ENCODE peak calls at places on chromosomes 16 and 17, in seven cellular contexts. U is HCT116; P is HEK293T; Y is NCI-H1092 treated with DMSO at 0.1 percent for 48 hours; B is activated T-cell treated with anti-CD3 and anti-CD28 coated beads, Interleukin-2, amount 50 U/mL, for 48 hours; N is choroid plexus epithelial cell; R is ELR. L is an unnamed sample.

GRCh38 chr16:85947511-85948509 is 48.8 kb downstream of the IRF8 start:
- DNase-seq in Y (no peak), R (no peak), N (no peak), U (no peak), B (peak; percentile 69), P (no peak), L (no peak)

GRCh38 chr16:88293097-88293496 is 89.7 kb upstream of the ZNF469 start:
- DNase-seq in N (no peak), U (no peak), P (no peak), R (no peak), B (no peak), Y (no peak), L (no peak)

GRCh38 chr17:81243333-81243664 is 4.2 kb downstream of the NDUFAF8 start:
- DNase-seq in Y (no peak), U (no peak), N (no peak), P (no peak), B (no peak), R (no peak), L (no peak)

GRCh38 chr16:67415872-67416793 is at the start of gene ZDHHC1:
- DNase-seq in Y (peak; percentile 42), B (peak; percentile 70), P (peak; percentile 86), N (peak; percentile 67), U (no peak), R (peak; percentile 76), L (peak; percentile 74)

GRCh38 chr17:40035162-40035559 is 19.0 kb downstream of the MED24 start:
- DNase-seq in U (no peak), B (no peak), N (peak; percentile 77), R (peak; percentile 62), Y (no peak), P (peak; percentile 76), L (peak; percentile 71)

GRCh38 chr16:1929105-1929504 is 10.9 kb upstream of the HS3ST6 start:
- DNase-seq in U (no peak), Y (peak; percentile 28), P (no peak), B (no peak), R (peak; percentile 30), N (no peak), L (peak; percentile 62)

GRCh38 chr17:28839221-28839620 is 3.4 kb downstream of the FAM222B start:
- DNase-seq in P (no peak), Y (no peak), N (peak; percentile 45), U (no peak), B (no peak), R (no peak), L (no peak)

GRCh38 chr16:11379420-11379819 is 34.2 kb downstream of the RMI2 start:
- DNase-seq in P (no peak), R (peak; percentile 38), U (no peak), B (peak; percentile 54), Y (no peak), N (no peak), L (no peak)

GRCh38 chr16:66295191-66295590 is 71.3 kb upstream of the CDH5 start:
- DNase-seq in U (no peak), R (no peak), P (no peak), N (no peak), B (no peak), Y (no peak), L (no peak)

GRCh38 chr17:79231766-79232287 is 157.2 kb downstream of the ENGASE start:
- DNase-seq in U (no peak), P (no peak), R (peak; percentile 40), Y (no peak), B (no peak), N (no peak), L (no peak)

GRCh38 chr16:20740007-20740883 is 1.4 kb downstream of the THUMPD1 start:
- DNase-seq in R (peak; percentile 23), Y (no peak), U (no peak), P (no peak), B (no peak), N (peak; percentile 25), L (no peak)

GRCh38 chr16:49440156-49441065 is 66.8 kb downstream of the C16orf78 start:
- DNase-seq in B (no peak), N (no peak), R (no peak), P (no peak), Y (no peak), U (no peak), L (no peak)

GRCh38 chr16:77951788-77952187 is 70.6 kb upstream of the CLEC3A start:
- DNase-seq in U (peak; percentile 18), B (no peak), N (peak; percentile 40), P (peak; percentile 30), R (peak; percentile 22), Y (peak; percentile 67), L (peak; percentile 34)

GRCh38 chr17:47072881-47073280 is 93.8 kb upstream of the RPRML start:
- DNase-seq in R (no peak), B (no peak), U (no peak), Y (no peak), P (no peak), N (peak; percentile 82), L (no peak)

GRCh38 chr16:85554791-85555548 is 58.2 kb upstream of the GSE1 start:
- DNase-seq in P (peak; percentile 44), N (peak; percentile 66), U (no peak), B (peak; percentile 74), R (peak; percentile 71), Y (peak; percentile 62), L (peak; percentile 98)

GRCh38 chr16:82741073-82741615 is 114.4 kb downstream of the CDH13 start:
- DNase-seq in B (no peak), N (peak; percentile 29), P (no peak), R (peak; percentile 67), U (no peak), Y (no peak), L (no peak)

GRCh38 chr17:50096092-50096491 is 941 bp downstream of the PDK2 start:
- DNase-seq in P (no peak), N (no peak), R (no peak), Y (no peak), U (no peak), B (no peak), L (no peak)

GRCh38 chr17:9261059-9262029 is 240.0 kb downstream of the NTN1 start:
- DNase-seq in Y (no peak), U (no peak), P (no peak), R (no peak), B (no peak), N (no peak), L (no peak)

GRCh38 chr16:84689126-84689525 is 10.7 kb upstream of the USP10 start:
- DNase-seq in Y (no peak), B (no peak), P (no peak), U (no peak), N (peak; percentile 92), R (peak; percentile 98), L (no peak)

GRCh38 chr17:11241611-11242226 is 706 bp downstream of the SHISA6 start:
- DNase-seq in B (no peak), N (no peak), Y (no peak), U (no peak), R (no peak), P (no peak), L (no peak)

GRCh38 chr16:86598607-86599318 is 20.4 kb downstream of the FOXL1 start:
- DNase-seq in P (no peak), B (no peak), N (no peak), U (no peak), R (peak; percentile 24), Y (no peak), L (no peak)

GRCh38 chr16:27678955-27679354 is 129.0 kb downstream of the KATNIP start:
- DNase-seq in U (no peak), Y (no peak), B (no peak), R (no peak), N (no peak), P (no peak), L (no peak)

GRCh38 chr16:25896412-25896811 is 204.7 kb downstream of the HS3ST4 start:
- DNase-seq in N (no peak), U (no peak), B (no peak), Y (no peak), R (no peak), P (no peak), L (no peak)

GRCh38 chr17:27834571-27834970 is 34.2 kb upstream of the NOS2 start:
- DNase-seq in P (no peak), N (no peak), Y (no peak), B (no peak), U (no peak), R (no peak), L (no peak)

GRCh38 chr17:41521574-41522261 is 3.0 kb upstream of the KRT15 start:
- DNase-seq in B (no peak), N (peak; percentile 86), U (peak; percentile 97), R (peak; percentile 97), Y (no peak), P (no peak), L (peak; percentile 81)

GRCh38 chr17:79700574-79700973 is 30.2 kb upstream of the ENPP7 start:
- DNase-seq in P (no peak), N (no peak), Y (no peak), U (no peak), R (no peak), B (no peak), L (no peak)

GRCh38 chr16:81071816-81072215 is 5.2 kb downstream of the C16orf46 start:
- DNase-seq in N (peak; percentile 28), B (no peak), P (no peak), U (peak; percentile 28), Y (no peak), R (peak; percentile 91), L (peak; percentile 65)

GRCh38 chr17:45841883-45842525 is 2.7 kb upstream of the SPPL2C start:
- DNase-seq in R (peak; percentile 15), P (no peak), B (no peak), Y (peak; percentile 76), N (peak; percentile 4), U (no peak), L (no peak)

GRCh38 chr17:78351449-78352006 is 8.3 kb downstream of the SOCS3 start:
- DNase-seq in U (no peak), N (peak; percentile 99), Y (no peak), R (peak; percentile 90), B (no peak), P (no peak), L (no peak)

GRCh38 chr16:1443980-1444729 is at the start of gene CCDC154:
- DNase-seq in B (no peak), R (no peak), N (no peak), U (no peak), P (no peak), Y (no peak), L (no peak)

L was measured in K562.